ENCODE peak calls at places on chromosomes 2 and 18, in six cellular contexts. C, V, R, T, M and S are unnamed samples.

GRCh38 chr2:113157897-113158753 is 15.6 kb upstream of the PSD4 start:
- DNase-seq in C (no peak), R (no peak), V (peak), T (no peak), M (no peak), S (peak)

GRCh38 chr2:208036357-208036756 is 11.0 kb upstream of the PLEKHM3 start:
- DNase-seq in R (no peak), C (no peak), M (peak), T (no peak), V (no peak), S (no peak)

GRCh38 chr2:26685943-26686839 is 6.3 kb upstream of the KCNK3 start:
- DNase-seq in M (peak), T (no peak), C (no peak), R (no peak), V (no peak), S (no peak)

GRCh38 chr18:36006997-36007396 is 34.5 kb downstream of the RMP24 start:
- DNase-seq in M (no peak), R (no peak), V (no peak), C (no peak), T (no peak), S (no peak)

GRCh38 chr2:233835230-233836186 is 18.8 kb downstream of the HJURP start:
- DNase-seq in R (no peak), M (no peak), T (no peak), C (no peak), V (no peak), S (no peak)

GRCh38 chr2:43024515-43024962 is 201.9 kb downstream of the ZFP36L2 start:
- DNase-seq in R (peak), M (peak), T (peak), V (peak), C (no peak), S (peak)

GRCh38 chr2:188676012-188676405 is 298.2 kb upstream of the COL3A1 start:
- DNase-seq in M (peak), R (no peak), T (no peak), C (no peak), V (no peak), S (no peak)

GRCh38 chr2:185567196-185567595 is 171.4 kb upstream of the FSIP2 start:
- DNase-seq in V (no peak), M (no peak), R (no peak), T (no peak), C (no peak), S (no peak)

GRCh38 chr2:107534926-107535325 is 291.8 kb upstream of the RGPD4 start:
- DNase-seq in C (no peak), M (no peak), V (no peak), T (no peak), R (no peak), S (no peak)

GRCh38 chr2:59737313-59737712 is 816.1 kb downstream of the BCL11A start:
- DNase-seq in T (no peak), R (no peak), M (no peak), C (no peak), V (no peak), S (no peak)

GRCh38 chr2:15579641-15580040 is 12.0 kb upstream of the DDX1 start:
- DNase-seq in R (no peak), T (no peak), C (no peak), M (peak), V (peak), S (no peak)